ENCODE peak calls at places on chromosome 22, in six cellular contexts. G is A549, O is A673, Z is tibial artery, M is stomach, U is heart right ventricle. W is an unnamed sample.
A peak's percentile ranks its signal among the peaks of the same experiment; 100 is the strongest.

GRCh38 chr22:50191041-50191740 is 5.5 kb downstream of the TRABD start:
- DNase-seq in O (no peak), U (peak; percentile 33), Z (no peak), M (peak; percentile 61), G (no peak), W (no peak)

GRCh38 chr22:36334081-36334831 is 53.5 kb downstream of the MYH9 start:
- DNase-seq in O (no peak), G (peak; percentile 54), M (no peak), U (peak; percentile 52), Z (peak; percentile 81), W (peak; percentile 70)

GRCh38 chr22:27573992-27574391 is 227.6 kb downstream of the MN1 start:
- DNase-seq in M (no peak), U (no peak), G (no peak), O (no peak), Z (no peak), W (no peak)

GRCh38 chr22:28917747-28918543 is 34.6 kb downstream of the ZNRF3 start:
- DNase-seq in M (peak; percentile 57), Z (no peak), U (peak; percentile 30), G (peak; percentile 31), O (peak; percentile 25), W (peak; percentile 23)

GRCh38 chr22:49300951-49301397 is 526.7 kb downstream of the BRD1 start:
- DNase-seq in M (peak; percentile 14), Z (peak; percentile 28), G (no peak), U (no peak), O (no peak), W (no peak)

GRCh38 chr22:49332691-49333090 is 495.0 kb downstream of the BRD1 start:
- DNase-seq in G (no peak), M (peak; percentile 17), Z (no peak), U (no peak), O (no peak), W (no peak)

GRCh38 chr22:35023692-35024363 is 42.1 kb upstream of the ISX start:
- DNase-seq in Z (peak; percentile 64), M (peak; percentile 71), O (peak; percentile 60), G (peak; percentile 48), U (peak; percentile 73), W (peak; percentile 78)

GRCh38 chr22:39351689-39352214 is 2.0 kb downstream of the SYNGR1 start:
- DNase-seq in M (no peak), U (no peak), G (no peak), O (peak; percentile 30), Z (no peak), W (peak; percentile 91)

GRCh38 chr22:35561796-35562526 is 21.3 kb downstream of the RASD2 start:
- DNase-seq in O (peak; percentile 96), U (no peak), G (peak; percentile 62), Z (no peak), M (no peak), W (no peak)

GRCh38 chr22:49517211-49517610 is 310.5 kb downstream of the BRD1 start:
- DNase-seq in M (no peak), Z (no peak), G (no peak), U (no peak), O (no peak), W (no peak)

GRCh38 chr22:27726726-27727449 is 74.7 kb downstream of the MN1 start:
- DNase-seq in M (peak; percentile 56), G (peak; percentile 77), U (peak; percentile 70), O (peak; percentile 88), Z (peak; percentile 81), W (no peak)

GRCh38 chr22:26374645-26375044 is 54.4 kb upstream of the ASPHD2 start:
- DNase-seq in O (no peak), U (no peak), M (no peak), G (no peak), Z (no peak), W (no peak)

GRCh38 chr22:35645646-35646045 is 2.6 kb upstream of the APOL6 start:
- DNase-seq in O (no peak), U (no peak), M (no peak), G (no peak), Z (no peak), W (no peak)

GRCh38 chr22:46994265-46994664 is 231.8 kb downstream of the TBC1D22A start:
- DNase-seq in U (no peak), M (peak; percentile 17), O (no peak), G (no peak), Z (no peak), W (no peak)

GRCh38 chr22:32474635-32475427 is at the start of gene FBXO7:
- DNase-seq in Z (peak; percentile 95), O (peak; percentile 96), G (peak; percentile 89), M (peak; percentile 93), U (peak; percentile 94), W (peak; percentile 95)

GRCh38 chr22:36368359-36368983 is 19.3 kb downstream of the MYH9 start:
- DNase-seq in O (peak; percentile 86), U (no peak), G (peak; percentile 57), M (no peak), Z (no peak), W (peak; percentile 86)

DNA sequence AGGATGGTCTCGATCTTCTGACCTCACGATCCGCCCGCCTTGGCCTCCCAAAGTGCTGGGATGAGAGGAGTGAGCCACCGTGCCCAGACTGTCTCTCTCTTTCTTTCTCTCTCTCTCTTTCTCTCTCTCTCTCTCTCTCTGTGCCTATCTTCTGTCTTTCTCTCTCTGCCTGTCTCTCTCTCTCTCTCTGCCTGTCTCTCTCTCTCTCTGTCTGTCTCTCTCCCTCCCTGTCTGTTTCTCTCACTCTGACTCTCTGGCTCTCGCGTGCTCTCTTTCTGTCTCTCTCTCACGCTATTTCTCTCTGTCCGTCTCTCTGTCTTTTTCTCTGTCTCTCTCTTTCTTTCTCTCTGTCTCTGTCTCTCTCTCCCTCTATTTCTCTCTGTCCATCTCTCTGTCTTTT is 3911.2 kb upstream of the OR11H1 start:
- DNase-seq in O (no peak), U (no peak), M (no peak), Z (no peak), G (no peak), W (no peak)
- H3K9me3 ChIP-seq in O (peaks cover 70% of the 10 kb centered on the region), U (no peaks in the 10 kb centered on the region), M (peaks cover 99% of the 10 kb centered on the region), Z (no peaks in the 10 kb centered on the region), G (no peaks in the 10 kb centered on the region), W (peaks cover 8% of the 10 kb centered on the region)

GRCh38 chr22:22738959-22739585 is 94.7 kb downstream of the GGTLC2 start:
- DNase-seq in U (no peak), Z (no peak), M (no peak), O (no peak), G (no peak), W (no peak)
- H3K4me1 ChIP-seq in U (no peaks in the 10 kb centered on the region), Z (no peaks in the 10 kb centered on the region), M (no peaks in the 10 kb centered on the region), O (no peaks in the 10 kb centered on the region), G (no peaks in the 10 kb centered on the region), W (no peaks in the 10 kb centered on the region)

GRCh38 chr22:31253949-31254348 is 38.3 kb downstream of the PIK3IP1 start:
- DNase-seq in O (no peak), M (peak; percentile 89), Z (no peak), G (no peak), U (peak; percentile 34), W (no peak)
- TF ChIP-seq CTCF in O (no peak), M (no peak), Z (no peak), G (no peak), U (peak; percentile 13), W (no peak)

GRCh38 chr22:19331975-19332374 is 40.5 kb upstream of the CLTCL1 start:
- DNase-seq in U (no peak), M (no peak), Z (no peak), G (no peak), O (no peak), W (no peak)

GRCh38 chr22:19336133-19337075 is 44.9 kb upstream of the CLTCL1 start:
- DNase-seq in G (no peak), Z (no peak), O (no peak), U (no peak), M (no peak), W (no peak)

GRCh38 chr22:19341500-19341899 is 50.0 kb upstream of the CLTCL1 start:
- DNase-seq in Z (no peak), G (no peak), M (no peak), O (no peak), U (no peak), W (no peak)

GRCh38 chr22:19331474-19331873 is 40.0 kb upstream of the CLTCL1 start:
- DNase-seq in M (no peak), Z (no peak), O (no peak), U (no peak), G (no peak), W (no peak)

DNA sequence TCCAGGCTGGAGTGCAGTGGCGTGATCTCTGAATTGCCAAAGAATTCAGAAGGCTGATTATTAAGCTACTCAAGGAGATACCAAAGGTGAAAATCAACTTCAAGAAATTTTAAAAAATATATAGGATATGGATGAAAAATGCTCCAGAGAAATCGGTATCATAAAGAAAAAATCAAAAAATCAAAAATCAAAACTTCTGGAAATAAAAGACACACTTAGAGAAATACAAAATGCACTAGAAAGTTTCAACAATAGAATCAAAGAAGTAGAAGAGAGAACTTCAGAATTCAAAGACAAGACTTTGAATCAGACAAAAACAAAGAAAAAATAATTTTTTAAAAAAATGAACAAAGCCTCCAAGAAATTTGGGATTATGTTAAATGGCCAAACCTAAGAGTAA is 45.6 kb upstream of the CLTCL1 start:
- DNase-seq in G (no peak), U (no peak), Z (no peak), M (no peak), O (no peak), W (no peak)
- H3K9me3 ChIP-seq in G (peaks cover 7% of the 10 kb centered on the region), U (peaks cover 36% of the 10 kb centered on the region), Z (peaks cover 3% of the 10 kb centered on the region), M (peaks cover 38% of the 10 kb centered on the region), O (peaks cover 23% of the 10 kb centered on the region), W (no peaks in the 10 kb centered on the region)

GRCh38 chr22:30291334-30291892 is 2.1 kb upstream of the CASTOR1 start:
- DNase-seq in M (no peak), G (no peak), O (no peak), U (no peak), Z (peak; percentile 73), W (no peak)

GRCh38 chr22:30290318-30290678 is 993 bp upstream of the CASTOR1 start:
- DNase-seq in U (no peak), G (no peak), M (no peak), Z (no peak), O (no peak), W (no peak)

GRCh38 chr22:30289126-30289979 is at the start of gene CASTOR1:
- DNase-seq in U (peak; percentile 99), O (peak; percentile 98), Z (peak; percentile 100), M (peak; percentile 99), G (peak; percentile 96), W (peak; percentile 99)

GRCh38 chr22:30289980-30290313 is 642 bp upstream of the CASTOR1 start:
- DNase-seq in Z (peak; percentile 80), U (no peak), O (no peak), G (no peak), M (no peak), W (no peak)

DNA sequence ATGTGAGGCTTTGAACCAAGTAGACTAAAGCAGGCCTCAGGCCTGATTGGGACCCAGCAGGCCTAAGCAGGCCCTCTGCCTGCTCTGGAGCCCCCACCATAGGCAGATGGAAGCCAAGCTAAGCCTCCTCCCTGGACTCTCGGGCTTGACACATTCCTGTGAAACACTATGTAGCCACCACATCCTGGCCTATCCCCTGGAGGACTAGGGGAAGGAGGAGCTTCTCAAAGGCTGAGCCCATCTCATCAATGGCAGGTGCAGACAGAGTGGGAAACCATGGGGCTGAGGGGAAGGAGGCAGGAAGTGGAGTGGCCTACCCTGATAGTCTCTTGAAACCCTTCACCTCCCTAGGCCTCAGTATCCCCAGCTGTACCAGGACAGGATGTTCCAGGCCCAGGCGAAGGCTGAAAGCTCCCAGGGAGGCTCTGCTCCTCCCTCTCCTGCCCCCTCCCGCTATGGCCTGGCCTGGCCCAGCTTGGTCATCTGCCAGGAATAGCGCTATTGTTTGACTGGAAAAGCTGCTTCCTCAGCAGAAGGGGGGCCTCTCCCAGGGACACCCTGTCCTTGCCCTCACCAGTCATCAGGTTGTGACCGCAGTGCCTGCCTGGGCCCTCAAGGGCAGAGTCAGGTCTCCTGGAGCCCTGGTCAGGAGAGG is 1.5 kb upstream of the CASTOR1 start:
- DNase-seq in M (peak; percentile 91), U (peak; percentile 84), G (no peak), Z (peak; percentile 94), O (peak; percentile 58), W (peak; percentile 54)
- H3K4me1 ChIP-seq in M (peaks cover 53% of the 10 kb centered on the region), U (peaks cover 45% of the 10 kb centered on the region), G (peaks cover 36% of the 10 kb centered on the region), Z (peaks cover 35% of the 10 kb centered on the region), O (peaks cover 26% of the 10 kb centered on the region), W (peaks cover 16% of the 10 kb centered on the region)

GRCh38 chr22:43289976-43290663 is 53.1 kb downstream of the SCUBE1 start:
- DNase-seq in U (peak; percentile 53), O (peak; percentile 49), G (no peak), M (no peak), Z (peak; percentile 76), W (peak; percentile 74)
- TF ChIP-seq CTCF in U (no peak), O (no peak), G (no peak), M (no peak), Z (no peak), W (peak; percentile 5)

W was measured in BE2C.